ENCODE peak calls at places on chromosomes 5 and 9, in ten cellular contexts. I is NCI-H1092 treated with DMSO at 0.1 percent for 48 hours; T is uterus; W is OCI-LY7; Y is iPS-NIHi11; H is stimulated activated CD4-positive, alpha-beta T cell treated with anti-CD3 and anti-CD28 coated beads, Interleukin-12 subunit alpha, Interleukin-12 subunit beta, amount 100 ng/mL, for 24 hours; L is activated T-cell treated with anti-CD3 and anti-CD28 coated beads, Interleukin-2, amount 50 U/mL, for 1 hour; J is H1; B is naive thymus-derived CD8-positive, alpha-beta T cell; Z is CD8-positive, alpha-beta T cell. O is an unnamed sample.

GRCh38 chr5:23071682-23072081 is 218.5 kb upstream of the CDH12 start:
- DNase-seq in I (no peak), T (no peak), W (no peak), Y (no peak), H (no peak), L (no peak), J (no peak), B (no peak), Z (no peak), O (no peak)

GRCh38 chr5:43066231-43066798 is 26.2 kb upstream of the ANXA2R start:
- DNase-seq in I (peak), T (peak), W (peak), Y (peak), H (peak), L (peak), J (peak), B (no peak), Z (peak), O (peak)

GRCh38 chr5:123089572-123089970 is 530 bp downstream of the PRDM6 start:
- DNase-seq in I (no peak), T (no peak), W (no peak), Y (peak), H (no peak), L (no peak), J (peak), B (no peak), Z (no peak), O (no peak)

GRCh38 chr5:75848077-75848476 is 130.8 kb upstream of the POC5 start:
- DNase-seq in I (no peak), T (no peak), W (no peak), Y (no peak), H (no peak), L (no peak), J (no peak), B (no peak), Z (no peak), O (no peak)

GRCh38 chr5:140800816-140801493 is at the start of gene PCDHA3:
- DNase-seq in I (no peak), T (no peak), W (peak), Y (no peak), H (no peak), L (no peak), J (no peak), B (no peak), Z (no peak), O (peak)

GRCh38 chr5:92560698-92561361 is 1020.2 kb downstream of the NR2F1-AS1 start:
- DNase-seq in I (peak), T (no peak), W (no peak), Y (peak), H (no peak), L (no peak), J (no peak), B (no peak), Z (no peak), O (peak)

GRCh38 chr5:42235837-42236236 is 187.4 kb upstream of the GHR start:
- DNase-seq in I (no peak), T (no peak), W (no peak), Y (no peak), H (no peak), L (no peak), J (no peak), B (no peak), Z (no peak), O (no peak)

GRCh38 chr9:35859310-35859994 is 10.7 kb downstream of the OR13J1 start:
- DNase-seq in I (peak), T (no peak), W (no peak), Y (no peak), H (no peak), L (no peak), J (peak), B (no peak), Z (no peak), O (peak)

GRCh38 chr5:912356-913091 is 19.8 kb downstream of the TRIP13 start:
- DNase-seq in I (no peak), T (no peak), W (peak), Y (peak), H (peak), L (peak), J (no peak), B (no peak), Z (peak), O (no peak)

GRCh38 chr5:95644351-95645042 is 2.1 kb upstream of the RFESD start:
- DNase-seq in I (peak), T (peak), W (peak), Y (peak), H (no peak), L (peak), J (peak), B (peak), Z (peak), O (peak)

GRCh38 chr5:116084231-116084630 is 594 bp upstream of the COMMD10 start:
- DNase-seq in I (no peak), T (no peak), W (peak), Y (peak), H (no peak), L (peak), J (no peak), B (no peak), Z (no peak), O (no peak)

GRCh38 chr5:115375922-115376321 is 79.5 kb upstream of the CCDC112 start:
- DNase-seq in I (no peak), T (no peak), W (no peak), Y (no peak), H (no peak), L (no peak), J (no peak), B (no peak), Z (no peak), O (peak)

GRCh38 chr9:97627624-97628023 is 5.5 kb downstream of the TSTD2 start:
- DNase-seq in I (no peak), T (no peak), W (no peak), Y (no peak), H (no peak), L (no peak), J (no peak), B (no peak), Z (no peak), O (no peak)

GRCh38 chr5:134051305-134051704 is 46.5 kb upstream of the VDAC1 start:
- DNase-seq in I (no peak), T (no peak), W (no peak), Y (no peak), H (no peak), L (no peak), J (no peak), B (no peak), Z (no peak), O (no peak)

GRCh38 chr9:31445357-31445756 is 939.1 kb upstream of the ACO1 start:
- DNase-seq in I (no peak), T (no peak), W (no peak), Y (no peak), H (no peak), L (no peak), J (no peak), B (no peak), Z (no peak), O (no peak)

GRCh38 chr5:60026174-60026573 is 132.6 kb upstream of the PDE4D start:
- DNase-seq in I (no peak), T (no peak), W (no peak), Y (no peak), H (no peak), L (no peak), J (no peak), B (no peak), Z (no peak), O (no peak)

GRCh38 chr5:59760798-59761348 is 132.7 kb downstream of the PDE4D start:
- DNase-seq in I (no peak), T (no peak), W (no peak), Y (no peak), H (no peak), L (no peak), J (no peak), B (no peak), Z (no peak), O (no peak)

GRCh38 chr9:87381746-87382145 is 115.9 kb upstream of the DAPK1 start:
- DNase-seq in I (no peak), T (no peak), W (no peak), Y (no peak), H (no peak), L (no peak), J (no peak), B (no peak), Z (no peak), O (no peak)

GRCh38 chr9:76218868-76219462 is 175.3 kb downstream of the RFK start:
- DNase-seq in I (no peak), T (no peak), W (no peak), Y (no peak), H (no peak), L (no peak), J (no peak), B (no peak), Z (no peak), O (no peak)

GRCh38 chr5:54785729-54786548 is 199.5 kb downstream of the ESM1 start:
- DNase-seq in I (no peak), T (no peak), W (peak), Y (no peak), H (no peak), L (no peak), J (no peak), B (no peak), Z (no peak), O (peak)

GRCh38 chr5:89187268-89187667 is 304.3 kb upstream of the MEF2C start:
- DNase-seq in I (no peak), T (no peak), W (no peak), Y (no peak), H (no peak), L (no peak), J (no peak), B (no peak), Z (no peak), O (no peak)